ENCODE peak calls at places on chromosomes 16 and 17, in eight cellular contexts. One of them, this sample, is unnamed.

GRCh38 chr17:512926-513325 is 160.3 kb upstream of the RPH3AL start:
- DNase-seq in foreskin keratinocyte: no peak
- DNase-seq in M059J: no peak
- DNase-seq in NCI-H460: no peak
- DNase-seq in stimulated activated CD8-positive, alpha-beta memory T cell treated with anti-CD3 and anti-CD28 coated beads, Interleukin-15, amount 100 ng/mL, for 4 hours: no peak
- DNase-seq in naive B cell: no peak
- DNase-seq in HFFc6: peak; percentile 17
- DNase-seq in CD4-positive, CD25-positive, alpha-beta regulatory T cell: no peak
- DNase-seq in this sample: no peak

GRCh38 chr16:85420501-85421337 is 192.4 kb upstream of the GSE1 start:
- DNase-seq in HFFc6: no peak
- DNase-seq in stimulated activated CD8-positive, alpha-beta memory T cell treated with anti-CD3 and anti-CD28 coated beads, Interleukin-15, amount 100 ng/mL, for 4 hours: peak; percentile 48
- DNase-seq in CD4-positive, CD25-positive, alpha-beta regulatory T cell: peak; percentile 40
- DNase-seq in foreskin keratinocyte: no peak
- DNase-seq in M059J: no peak
- DNase-seq in NCI-H460: peak; percentile 42
- DNase-seq in naive B cell: peak; percentile 69
- DNase-seq in this sample: no peak

GRCh38 chr16:84360170-84360569 is 8.2 kb upstream of the ATP2C2 start:
- DNase-seq in naive B cell: no peak
- DNase-seq in CD4-positive, CD25-positive, alpha-beta regulatory T cell: peak; percentile 5
- DNase-seq in stimulated activated CD8-positive, alpha-beta memory T cell treated with anti-CD3 and anti-CD28 coated beads, Interleukin-15, amount 100 ng/mL, for 4 hours: no peak
- DNase-seq in M059J: peak; percentile 79
- DNase-seq in foreskin keratinocyte: no peak
- DNase-seq in HFFc6: no peak
- DNase-seq in NCI-H460: no peak
- DNase-seq in this sample: no peak

GRCh38 chr17:59884861-59885260 is 7.9 kb downstream of the TUBD1 start:
- DNase-seq in naive B cell: no peak
- DNase-seq in foreskin keratinocyte: no peak
- DNase-seq in M059J: no peak
- DNase-seq in NCI-H460: no peak
- DNase-seq in stimulated activated CD8-positive, alpha-beta memory T cell treated with anti-CD3 and anti-CD28 coated beads, Interleukin-15, amount 100 ng/mL, for 4 hours: no peak
- DNase-seq in HFFc6: no peak
- DNase-seq in CD4-positive, CD25-positive, alpha-beta regulatory T cell: no peak
- DNase-seq in this sample: no peak

GRCh38 chr16:83742520-83742919 is 65.3 kb upstream of the HSBP1 start:
- DNase-seq in HFFc6: no peak
- DNase-seq in stimulated activated CD8-positive, alpha-beta memory T cell treated with anti-CD3 and anti-CD28 coated beads, Interleukin-15, amount 100 ng/mL, for 4 hours: no peak
- DNase-seq in M059J: no peak
- DNase-seq in NCI-H460: no peak
- DNase-seq in foreskin keratinocyte: no peak
- DNase-seq in CD4-positive, CD25-positive, alpha-beta regulatory T cell: no peak
- DNase-seq in naive B cell: no peak
- DNase-seq in this sample: no peak

GRCh38 chr16:87933140-87933495 is 3.2 kb downstream of the CA5A start:
- DNase-seq in NCI-H460: no peak
- DNase-seq in CD4-positive, CD25-positive, alpha-beta regulatory T cell: no peak
- DNase-seq in HFFc6: no peak
- DNase-seq in naive B cell: no peak
- DNase-seq in stimulated activated CD8-positive, alpha-beta memory T cell treated with anti-CD3 and anti-CD28 coated beads, Interleukin-15, amount 100 ng/mL, for 4 hours: no peak
- DNase-seq in M059J: no peak
- DNase-seq in foreskin keratinocyte: no peak
- DNase-seq in this sample: no peak

GRCh38 chr16:6892961-6893360 is 439.7 kb upstream of the RBFOX1 start:
- DNase-seq in stimulated activated CD8-positive, alpha-beta memory T cell treated with anti-CD3 and anti-CD28 coated beads, Interleukin-15, amount 100 ng/mL, for 4 hours: no peak
- DNase-seq in CD4-positive, CD25-positive, alpha-beta regulatory T cell: no peak
- DNase-seq in NCI-H460: no peak
- DNase-seq in HFFc6: no peak
- DNase-seq in M059J: no peak
- DNase-seq in naive B cell: no peak
- DNase-seq in foreskin keratinocyte: no peak
- DNase-seq in this sample: no peak

GRCh38 chr16:89505204-89506112 is 2.7 kb upstream of the SPG7 start:
- DNase-seq in foreskin keratinocyte: peak; percentile 62
- DNase-seq in stimulated activated CD8-positive, alpha-beta memory T cell treated with anti-CD3 and anti-CD28 coated beads, Interleukin-15, amount 100 ng/mL, for 4 hours: peak; percentile 66
- DNase-seq in M059J: peak; percentile 89
- DNase-seq in naive B cell: peak; percentile 79
- DNase-seq in CD4-positive, CD25-positive, alpha-beta regulatory T cell: peak; percentile 78
- DNase-seq in HFFc6: peak; percentile 83
- DNase-seq in NCI-H460: peak; percentile 97
- DNase-seq in this sample: peak; percentile 29

GRCh38 chr17:14997290-14997689 is 267.8 kb downstream of the PMP22 start:
- DNase-seq in naive B cell: no peak
- DNase-seq in M059J: no peak
- DNase-seq in HFFc6: no peak
- DNase-seq in stimulated activated CD8-positive, alpha-beta memory T cell treated with anti-CD3 and anti-CD28 coated beads, Interleukin-15, amount 100 ng/mL, for 4 hours: no peak
- DNase-seq in foreskin keratinocyte: no peak
- DNase-seq in NCI-H460: no peak
- DNase-seq in CD4-positive, CD25-positive, alpha-beta regulatory T cell: no peak
- DNase-seq in this sample: no peak

This sample was measured in HS-27A.